ENCODE peak calls at places on chromosomes 3 and 15, in six cellular contexts. S is GM23338, P is OCI-LY7, M is Peyer's patch, Z is left lung, A is fibroblast of lung. G is an unnamed sample.

GRCh38 chr15:45616901-45617323 is 17.9 kb upstream of the SQOR start:
- DNase-seq in S (no peak), P (no peak), M (no peak), Z (no peak), A (no peak), G (no peak)

GRCh38 chr3:172749201-172749965 is 1.1 kb upstream of the ECT2 start:
- DNase-seq in S (peak), P (no peak), M (no peak), Z (no peak), A (peak), G (no peak)

GRCh38 chr3:142568393-142569017 is 10.0 kb downstream of the ATR start:
- DNase-seq in S (peak), P (no peak), M (no peak), Z (no peak), A (no peak), G (no peak)

GRCh38 chr3:38020342-38020726 is 9.1 kb downstream of the PLCD1 start:
- DNase-seq in S (no peak), P (no peak), M (no peak), Z (no peak), A (no peak), G (no peak)

GRCh38 chr15:95086543-95087252 is 855.3 kb downstream of the MCTP2 start:
- DNase-seq in S (no peak), P (no peak), M (no peak), Z (no peak), A (peak), G (peak)

GRCh38 chr3:58989173-58989572 is 60.7 kb downstream of the CFAP20DC start:
- DNase-seq in S (no peak), P (no peak), M (no peak), Z (no peak), A (peak), G (no peak)

GRCh38 chr3:67593761-67594234 is 60.6 kb downstream of the SUCLG2 start:
- DNase-seq in S (peak), P (peak), M (no peak), Z (no peak), A (peak), G (no peak)

GRCh38 chr3:169148448-169149348 is 514.8 kb downstream of the MECOM start:
- DNase-seq in S (peak), P (no peak), M (no peak), Z (no peak), A (no peak), G (no peak)

GRCh38 chr15:25175789-25176615 is 221.2 kb downstream of the SNRPN start:
- DNase-seq in S (no peak), P (no peak), M (peak), Z (peak), A (no peak), G (no peak)

GRCh38 chr3:27501759-27502158 is 17.6 kb upstream of the SLC4A7 start:
- DNase-seq in S (no peak), P (no peak), M (no peak), Z (no peak), A (no peak), G (no peak)

GRCh38 chr15:55937040-55937439 is 56.4 kb downstream of the NEDD4 start:
- DNase-seq in S (no peak), P (no peak), M (no peak), Z (no peak), A (peak), G (no peak)

GRCh38 chr3:86937306-86937791 is 53.6 kb downstream of the VGLL3 start:
- DNase-seq in S (no peak), P (no peak), M (no peak), Z (no peak), A (peak), G (no peak)

GRCh38 chr3:98885851-98886250 is 15.6 kb downstream of the DCBLD2 start:
- DNase-seq in S (no peak), P (no peak), M (no peak), Z (no peak), A (peak), G (no peak)

GRCh38 chr3:107969994-107970896 is 120.6 kb downstream of the CD47 start:
- DNase-seq in S (no peak), P (no peak), M (no peak), Z (no peak), A (peak), G (no peak)

GRCh38 chr15:40232625-40233070 is 6.2 kb upstream of the PAK6 start:
- DNase-seq in S (no peak), P (no peak), M (no peak), Z (no peak), A (peak), G (no peak)

GRCh38 chr3:102400766-102401165 is 34.0 kb upstream of the ZPLD1 start:
- DNase-seq in S (no peak), P (no peak), M (no peak), Z (no peak), A (peak), G (no peak)

GRCh38 chr3:139283301-139283700 is 60.5 kb upstream of the MRPS22 start:
- DNase-seq in S (no peak), P (no peak), M (no peak), Z (no peak), A (no peak), G (no peak)

GRCh38 chr3:160314949-160315348 is 84.1 kb downstream of the IFT80 start:
- DNase-seq in S (peak), P (no peak), M (no peak), Z (no peak), A (no peak), G (no peak)

GRCh38 chr3:166444336-166444735 is 607.1 kb upstream of the BCHE start:
- DNase-seq in S (no peak), P (no peak), M (no peak), Z (no peak), A (no peak), G (no peak)

GRCh38 chr3:9826815-9827574 is 16.8 kb downstream of the RPUSD3 start:
- DNase-seq in S (peak), P (peak), M (peak), Z (no peak), A (no peak), G (peak)

GRCh38 chr15:100704281-100705055 is 102.1 kb downstream of the ASB7 start:
- DNase-seq in S (no peak), P (no peak), M (no peak), Z (no peak), A (peak), G (no peak)

GRCh38 chr15:83112959-83113299 is 5.5 kb downstream of the TM6SF1 start:
- DNase-seq in S (no peak), P (no peak), M (no peak), Z (no peak), A (no peak), G (no peak)

GRCh38 chr3:37243811-37244748 is 69.7 kb upstream of the LRRFIP2 start:
- DNase-seq in S (peak), P (peak), M (peak), Z (peak), A (peak), G (no peak)

GRCh38 chr3:40677321-40677720 is 152.6 kb downstream of the ZNF621 start:
- DNase-seq in S (no peak), P (no peak), M (no peak), Z (no peak), A (no peak), G (no peak)

GRCh38 chr15:69973102-69973714 is 124.5 kb downstream of the TLE3 start:
- DNase-seq in S (peak), P (peak), M (no peak), Z (no peak), A (peak), G (peak)

GRCh38 chr15:86773766-86774165 is 694.1 kb downstream of the AGBL1 start:
- DNase-seq in S (peak), P (no peak), M (no peak), Z (no peak), A (no peak), G (no peak)

GRCh38 chr3:160956785-160957184 is 148.4 kb downstream of the B3GALNT1 start:
- DNase-seq in S (peak), P (peak), M (no peak), Z (no peak), A (peak), G (peak)

GRCh38 chr15:25830844-25831443 is 32.2 kb downstream of the ATP10A start:
- DNase-seq in S (no peak), P (no peak), M (no peak), Z (no peak), A (peak), G (no peak)

GRCh38 chr3:194158942-194159439 is 23.0 kb downstream of the HES1 start:
- DNase-seq in S (no peak), P (no peak), M (peak), Z (no peak), A (no peak), G (no peak)

GRCh38 chr3:196399485-196399945 is 32.7 kb downstream of the UBXN7 start:
- DNase-seq in S (no peak), P (no peak), M (no peak), Z (no peak), A (no peak), G (no peak)

GRCh38 chr3:44874308-44874707 is at the start of gene TGM4:
- DNase-seq in S (no peak), P (no peak), M (no peak), Z (no peak), A (no peak), G (no peak)

GRCh38 chr3:126450744-126451143 is 24.9 kb downstream of the ZXDC start:
- DNase-seq in S (no peak), P (no peak), M (no peak), Z (no peak), A (no peak), G (no peak)

GRCh38 chr15:29470794-29471193 is 201.2 kb upstream of the NSMCE3 start:
- DNase-seq in S (no peak), P (no peak), M (no peak), Z (no peak), A (no peak), G (no peak)

GRCh38 chr15:91278956-91279355 is 178.9 kb downstream of the SV2B start:
- DNase-seq in S (no peak), P (no peak), M (no peak), Z (no peak), A (no peak), G (no peak)

GRCh38 chr3:69250014-69250413 is 127.6 kb upstream of the LMOD3 start:
- DNase-seq in S (peak), P (no peak), M (peak), Z (no peak), A (peak), G (peak)

GRCh38 chr3:69248394-69248793 is 126.0 kb upstream of the LMOD3 start:
- DNase-seq in S (no peak), P (no peak), M (no peak), Z (no peak), A (no peak), G (no peak)

GRCh38 chr3:69251078-69251805 is 128.8 kb upstream of the LMOD3 start:
- DNase-seq in S (no peak), P (no peak), M (no peak), Z (no peak), A (no peak), G (no peak)

GRCh38 chr3:69246612-69247011 is 124.2 kb upstream of the LMOD3 start:
- DNase-seq in S (no peak), P (no peak), M (no peak), Z (no peak), A (no peak), G (no peak)

DNA sequence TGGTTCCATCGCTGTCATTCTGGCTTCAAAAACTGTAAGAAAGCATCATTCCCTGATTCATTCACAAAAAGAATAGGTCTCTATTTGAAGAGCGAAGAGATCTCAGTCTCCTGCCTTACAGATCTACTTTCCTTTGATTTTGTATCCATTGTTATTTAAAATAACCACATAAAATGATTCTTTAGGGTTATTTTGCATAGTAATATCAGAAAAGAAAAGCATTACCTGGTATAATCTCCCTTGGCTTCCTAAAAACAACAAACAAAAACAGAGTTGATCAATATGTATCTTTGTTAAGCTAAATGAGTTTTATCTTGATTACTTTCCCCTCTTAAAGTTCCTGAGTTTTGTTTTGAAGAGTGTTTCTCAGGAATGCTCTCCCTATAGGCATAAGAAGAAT is 126.6 kb upstream of the LMOD3 start:
- DNase-seq in S (peak), P (no peak), M (no peak), Z (no peak), A (no peak), G (no peak)
- H3K4me3 ChIP-seq in S (no peak), P (no peak), M (no peak), Z (no peak), A (no peak), G (no peak)

GRCh38 chr15:60479361-60479684 is 381 bp upstream of the ICE2 start:
- DNase-seq in S (no peak), P (no peak), M (no peak), Z (no peak), A (no peak), G (no peak)

GRCh38 chr15:60480888-60481287 is 1.9 kb upstream of the ICE2 start:
- DNase-seq in S (no peak), P (no peak), M (no peak), Z (no peak), A (no peak), G (no peak)

GRCh38 chr15:60478633-60479360 is at the start of gene ICE2:
- DNase-seq in S (peak), P (peak), M (peak), Z (peak), A (peak), G (peak)

GRCh38 chr15:60479711-60480110 is 769 bp upstream of the ICE2 start:
- DNase-seq in S (no peak), P (peak), M (no peak), Z (no peak), A (no peak), G (peak)

DNA sequence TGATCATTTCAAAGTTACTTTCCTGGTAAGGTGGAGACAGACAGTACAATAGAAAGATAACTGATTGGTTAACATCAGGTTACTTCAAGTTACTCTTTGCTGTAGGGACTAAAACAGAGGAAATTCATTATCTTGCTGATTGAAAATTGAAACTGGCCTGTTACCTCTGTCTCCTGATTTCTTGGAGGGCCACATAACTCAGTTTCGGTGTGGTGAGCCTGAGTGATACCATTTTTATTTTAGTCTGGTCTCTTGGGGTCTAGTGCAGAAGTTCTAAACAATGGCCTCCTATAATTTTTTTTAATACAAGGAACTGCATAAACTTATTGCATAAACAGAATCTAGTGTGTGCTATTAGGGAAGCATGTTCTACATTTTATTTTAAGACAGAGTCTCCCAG is 1.2 kb upstream of the ICE2 start:
- DNase-seq in S (no peak), P (no peak), M (no peak), Z (no peak), A (no peak), G (no peak)
- H3K4me3 ChIP-seq in S (peak), P (peak), M (no peak), Z (no peak), A (no peak), G (no peak)

GRCh38 chr3:157127831-157128767 is 31.8 kb downstream of the CCNL1 start:
- DNase-seq in S (no peak), P (no peak), M (peak), Z (no peak), A (peak), G (peak)

GRCh38 chr3:157130881-157131251 is 29.1 kb downstream of the CCNL1 start:
- DNase-seq in S (peak), P (no peak), M (no peak), Z (no peak), A (no peak), G (no peak)

GRCh38 chr3:157130138-157130880 is 29.6 kb downstream of the CCNL1 start:
- DNase-seq in S (peak), P (peak), M (peak), Z (no peak), A (peak), G (no peak)

GRCh38 chr3:157128771-157129671 is 30.9 kb downstream of the CCNL1 start:
- DNase-seq in S (peak), P (no peak), M (peak), Z (no peak), A (no peak), G (no peak)

DNA sequence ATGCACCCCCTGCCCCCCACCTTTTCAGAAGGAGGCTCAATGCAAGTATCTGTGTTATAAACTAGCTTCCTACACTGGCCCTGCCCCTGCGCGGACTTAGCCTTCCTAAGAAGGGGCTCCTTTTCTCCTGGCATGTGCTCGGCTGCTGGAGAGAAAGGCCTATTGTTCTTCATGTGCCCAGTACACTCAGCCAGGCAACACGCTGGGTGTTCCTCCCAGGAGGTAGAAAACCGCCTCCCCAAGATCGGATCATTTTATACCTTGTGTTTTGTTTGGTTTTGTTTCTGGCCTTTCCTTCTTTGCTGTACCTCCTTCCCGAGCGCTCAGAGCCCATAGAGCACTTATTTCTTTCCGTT is 30.2 kb downstream of the CCNL1 start:
- DNase-seq in S (peak), P (no peak), M (peak), Z (no peak), A (no peak), G (no peak)
- H3K4me3 ChIP-seq in S (peak), P (no peak), M (no peak), Z (no peak), A (no peak), G (no peak)

DNA sequence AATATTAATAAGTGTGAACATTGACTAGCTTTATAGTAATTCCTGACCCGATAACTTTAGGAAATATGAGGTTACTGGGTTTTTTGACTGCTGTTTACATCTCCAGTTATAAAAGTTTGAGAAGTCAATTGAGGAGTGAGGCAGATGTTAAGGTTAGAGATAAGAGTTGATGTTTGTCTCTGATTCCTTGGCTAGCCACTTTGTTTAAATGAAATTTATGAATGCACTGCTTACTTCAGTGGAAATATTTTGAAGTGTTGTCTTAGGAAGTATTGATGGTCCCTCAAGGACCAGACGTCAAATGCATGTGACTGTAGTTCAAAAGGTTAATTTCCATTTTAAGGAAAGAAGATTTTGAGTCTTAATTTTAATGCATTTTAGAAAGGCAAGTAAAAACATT is 41.7 kb downstream of the MAP2K5 start:
- DNase-seq in S (no peak), P (no peak), M (no peak), Z (no peak), A (no peak), G (no peak)
- H3K4me3 ChIP-seq in S (no peak), P (no peak), M (no peak), Z (no peak), A (no peak), G (no peak)

DNA sequence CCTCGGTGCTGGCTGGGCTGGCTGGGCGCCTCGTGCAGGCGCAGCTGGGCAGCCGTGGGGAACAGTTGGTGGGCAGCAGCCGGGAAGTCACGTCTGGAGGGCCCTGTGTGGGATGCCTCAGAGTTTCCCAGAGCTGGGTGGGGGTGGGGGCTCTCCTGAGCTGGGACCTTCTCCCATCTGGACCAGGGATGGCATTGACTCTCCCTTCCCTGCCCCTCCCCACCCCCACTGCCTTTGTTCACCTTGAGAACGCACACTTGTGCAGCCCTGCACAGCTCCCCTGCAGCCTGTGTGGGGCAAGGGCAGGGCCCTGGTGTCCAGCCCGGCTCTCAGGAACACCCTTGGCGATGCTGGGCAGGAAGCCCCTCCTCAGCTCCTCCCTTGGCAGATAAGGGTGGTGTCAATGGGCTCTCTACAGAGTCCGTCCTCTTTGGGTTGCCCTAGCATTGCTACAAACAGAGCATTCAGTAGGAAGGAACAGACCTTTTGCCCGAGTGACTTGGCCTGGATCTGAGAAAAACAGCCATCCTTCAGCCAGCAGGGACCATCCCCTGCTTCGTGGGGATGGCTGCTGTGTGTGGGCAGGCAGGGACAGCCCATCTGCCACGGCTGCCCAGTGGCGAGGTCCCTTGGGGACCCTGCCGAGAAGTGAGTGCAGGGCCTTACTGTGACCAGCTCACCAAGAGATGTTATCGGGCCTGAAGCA is 25.5 kb upstream of the KLF13 start:
- DNase-seq in S (no peak), P (no peak), M (no peak), Z (no peak), A (no peak), G (no peak)
- H3K4me3 ChIP-seq in S (no peak), P (peak), M (no peak), Z (no peak), A (no peak), G (no peak)

DNA sequence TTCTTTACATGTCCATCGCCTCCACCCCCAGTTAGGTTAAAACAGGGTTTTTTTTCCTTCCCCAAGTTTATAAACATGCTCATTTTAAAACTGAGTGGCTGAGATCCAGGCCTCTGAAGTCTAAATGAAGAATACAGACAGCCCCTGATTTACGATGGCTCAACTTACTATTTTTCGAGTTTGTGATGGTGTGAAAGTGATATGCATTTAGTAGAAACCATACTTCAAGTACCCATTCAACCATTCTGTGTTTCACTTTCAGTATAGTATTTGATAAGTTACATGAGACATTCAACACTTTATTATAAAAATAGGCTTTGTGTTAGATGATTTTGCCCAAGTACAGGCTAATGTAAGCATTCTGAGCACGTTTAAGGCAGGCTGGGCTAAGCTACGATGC is 30.5 kb upstream of the GNB5 start:
- DNase-seq in S (no peak), P (peak), M (no peak), Z (no peak), A (no peak), G (no peak)
- H3K4me3 ChIP-seq in S (no peak), P (peak), M (no peak), Z (no peak), A (no peak), G (peak)

G was measured in Jurkat, Clone E6-1.